ENCODE peak calls at places on chromosomes 6 and 20, in five cellular contexts. T is GM12878, Y is HepG2, M is K562, U is H1. I is an unnamed sample.

GRCh38 chr6:16486661-16487060 is 248.3 kb downstream of the GMPR start:
- DNase-seq in T (no peak), Y (no peak), M (no peak), U (no peak), I (no peak)

GRCh38 chr6:148295261-148295887 is 47.3 kb upstream of the SASH1 start:
- DNase-seq in T (no peak), Y (no peak), M (no peak), U (no peak), I (no peak)

GRCh38 chr20:56440346-56441007 is 27.9 kb upstream of the RTF2 start:
- DNase-seq in T (peak; percentile 58), Y (no peak), M (no peak), U (no peak), I (no peak)

GRCh38 chr20:50251992-50252491 is 61.4 kb downstream of the CEBPB start:
- DNase-seq in T (no peak), Y (no peak), M (no peak), U (no peak), I (no peak)

GRCh38 chr6:26258199-26258977 is 106.6 kb upstream of the BTN3A2 start:
- DNase-seq in T (no peak), Y (peak; percentile 47), M (no peak), U (no peak), I (peak; percentile 57)

GRCh38 chr6:34235605-34236422 is 859 bp upstream of the HMGA1 start:
- DNase-seq in T (no peak), Y (no peak), M (no peak), U (peak; percentile 90), I (peak; percentile 95)

GRCh38 chr6:39865011-39865888 is 69.0 kb downstream of the MOCS1 start:
- DNase-seq in T (no peak), Y (peak; percentile 74), M (peak; percentile 83), U (peak; percentile 95), I (peak; percentile 97)

GRCh38 chr6:79570802-79571367 is 33.7 kb upstream of the LCA5 start:
- DNase-seq in T (no peak), Y (peak; percentile 41), M (peak; percentile 42), U (no peak), I (no peak)

GRCh38 chr20:57953638-57954037 is 243.8 kb upstream of the PMEPA1 start:
- DNase-seq in T (no peak), Y (no peak), M (no peak), U (no peak), I (no peak)

GRCh38 chr6:157751547-157752200 is 71.4 kb upstream of the SNX9 start:
- DNase-seq in T (no peak), Y (no peak), M (no peak), U (no peak), I (no peak)

GRCh38 chr6:150806790-150807189 is 58.7 kb upstream of the MTHFD1L start:
- DNase-seq in T (no peak), Y (no peak), M (no peak), U (no peak), I (no peak)

GRCh38 chr6:170316071-170316470 is 9.5 kb downstream of the FAM120B start:
- DNase-seq in T (no peak), Y (no peak), M (no peak), U (no peak), I (no peak)

GRCh38 chr6:170313716-170314295 is 7.2 kb downstream of the FAM120B start:
- DNase-seq in T (no peak), Y (no peak), M (no peak), U (no peak), I (peak; percentile 46)

GRCh38 chr6:170314983-170315382 is 8.4 kb downstream of the FAM120B start:
- DNase-seq in T (no peak), Y (no peak), M (no peak), U (no peak), I (no peak)

GRCh38 chr6:170311696-170312095 is 5.1 kb downstream of the FAM120B start:
- DNase-seq in T (no peak), Y (no peak), M (no peak), U (no peak), I (no peak)

GRCh38 chr6:170312876-170313275 is 6.3 kb downstream of the FAM120B start:
- DNase-seq in T (no peak), Y (no peak), M (no peak), U (no peak), I (no peak)
- H3K4me1 ChIP-seq in T (no peaks in the 10 kb centered on the region), Y (peaks cover 11% of the 10 kb centered on the region), M (peaks cover 7% of the 10 kb centered on the region), U (no peaks in the 10 kb centered on the region), I (no peaks in the 10 kb centered on the region)

GRCh38 chr6:131065112-131065823 is 2.2 kb upstream of the EPB41L2 start:
- DNase-seq in T (no peak), Y (peak; percentile 88), M (no peak), U (no peak), I (no peak)
- TF ChIP-seq CREB1 in T (no peak), Y (peak; percentile 40), M (no peak), U (no peak), I (no peak)

GRCh38 chr6:75525682-75526081 is 32.1 kb upstream of the FILIP1 start:
- DNase-seq in T (no peak), Y (no peak), M (no peak), U (no peak), I (no peak)
- H3K4me1 ChIP-seq in T (no peaks in the 10 kb centered on the region), Y (peaks cover 12% of the 10 kb centered on the region), M (no peaks in the 10 kb centered on the region), U (no peaks in the 10 kb centered on the region), I (no peaks in the 10 kb centered on the region)

DNA sequence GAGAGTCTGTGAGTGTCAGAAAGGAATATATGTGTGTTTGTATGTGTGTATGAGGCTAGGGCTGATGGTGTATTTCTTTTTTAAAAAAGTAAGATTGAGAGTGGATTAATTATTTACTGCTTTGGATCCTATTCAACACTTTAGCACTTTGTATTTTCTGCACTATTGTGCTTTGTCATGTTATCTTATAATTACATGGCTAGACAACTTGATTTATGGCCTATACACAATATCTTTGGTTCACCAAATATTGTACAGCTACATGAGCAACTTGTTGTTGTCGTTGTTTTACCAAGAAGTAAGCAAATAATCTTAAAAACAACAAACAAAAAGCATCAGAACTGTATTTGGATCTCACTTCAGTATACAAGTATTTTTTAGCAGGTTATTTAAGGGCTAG is 84.6 kb upstream of the TBX18 start:
- DNase-seq in T (no peak), Y (no peak), M (no peak), U (no peak), I (no peak)
- TF ChIP-seq CREB1 in T (no peak), Y (no peak), M (no peak), U (no peak), I (no peak)

GRCh38 chr6:37005827-37006514 is 516 bp downstream of the FGD2 start:
- DNase-seq in T (no peak), Y (no peak), M (no peak), U (no peak), I (no peak)
- H3K4me1 ChIP-seq in T (peaks cover 38% of the 10 kb centered on the region), Y (no peaks in the 10 kb centered on the region), M (peaks cover 2% of the 10 kb centered on the region), U (no peaks in the 10 kb centered on the region), I (no peaks in the 10 kb centered on the region)

GRCh38 chr6:21997414-21998037 is 299.3 kb downstream of the PRL start:
- DNase-seq in T (no peak), Y (no peak), M (peak; percentile 78), U (no peak), I (no peak)

GRCh38 chr6:21994821-21995220 is 302.0 kb downstream of the PRL start:
- DNase-seq in T (no peak), Y (no peak), M (no peak), U (no peak), I (no peak)

GRCh38 chr6:21998539-21998938 is 298.3 kb downstream of the PRL start:
- DNase-seq in T (no peak), Y (no peak), M (no peak), U (no peak), I (no peak)

GRCh38 chr6:21995318-21995717 is 301.5 kb downstream of the PRL start:
- DNase-seq in T (no peak), Y (no peak), M (no peak), U (no peak), I (no peak)

DNA sequence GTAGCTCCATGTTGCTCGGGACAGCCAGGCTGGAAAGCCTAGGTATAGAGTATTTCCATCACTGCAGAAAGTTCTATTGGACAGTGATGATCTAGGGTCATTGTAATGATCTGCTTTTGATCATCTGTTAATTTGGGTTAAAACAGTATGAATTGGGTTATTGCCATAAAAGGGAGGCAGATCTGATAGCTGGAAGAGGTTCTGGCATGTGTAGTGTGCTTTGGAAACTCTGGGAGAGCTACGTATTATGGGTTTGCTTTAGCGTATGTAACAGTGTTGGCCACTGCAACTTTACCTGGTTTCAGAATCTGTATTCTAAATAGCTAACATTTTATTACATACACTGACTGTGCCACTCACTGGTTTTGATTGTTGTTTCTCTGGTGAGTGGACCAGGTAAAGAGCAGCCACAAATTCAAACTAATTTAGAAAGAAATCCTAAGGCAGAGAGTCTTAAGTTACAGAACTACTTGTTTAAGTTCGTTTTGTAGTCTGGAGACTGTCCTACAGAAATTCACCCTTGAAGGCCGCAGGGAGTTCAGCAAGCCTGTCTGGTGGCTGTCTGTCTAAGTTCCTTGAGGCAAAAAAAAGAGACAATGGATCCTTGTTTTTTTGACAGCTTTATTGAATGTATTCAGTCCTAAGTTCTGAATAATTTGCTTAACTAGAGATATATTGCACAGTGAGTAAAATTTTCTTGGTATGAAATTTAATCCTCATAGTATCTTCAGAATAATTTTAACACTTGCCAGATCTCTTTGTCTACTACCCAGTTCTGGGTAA is 300.2 kb downstream of the PRL start:
- DNase-seq in T (no peak), Y (no peak), M (no peak), U (no peak), I (no peak)
- TF ChIP-seq CREB1 in T (no peak), Y (no peak), M (no peak), U (no peak), I (no peak)

GRCh38 chr20:35772563-35773058 is 796 bp downstream of the PHF20 start:
- DNase-seq in T (no peak), Y (no peak), M (no peak), U (no peak), I (peak; percentile 16)

GRCh38 chr20:35771367-35771688 is 487 bp upstream of the PHF20 start:
- DNase-seq in T (no peak), Y (no peak), M (no peak), U (no peak), I (peak; percentile 16)

GRCh38 chr20:35771689-35772562 is at the start of gene PHF20:
- DNase-seq in T (peak; percentile 87), Y (peak; percentile 93), M (peak; percentile 97), U (peak; percentile 97), I (peak; percentile 98)

GRCh38 chr20:35776513-35777101 is 4.8 kb downstream of the PHF20 start:
- DNase-seq in T (no peak), Y (no peak), M (peak; percentile 59), U (no peak), I (no peak)

DNA sequence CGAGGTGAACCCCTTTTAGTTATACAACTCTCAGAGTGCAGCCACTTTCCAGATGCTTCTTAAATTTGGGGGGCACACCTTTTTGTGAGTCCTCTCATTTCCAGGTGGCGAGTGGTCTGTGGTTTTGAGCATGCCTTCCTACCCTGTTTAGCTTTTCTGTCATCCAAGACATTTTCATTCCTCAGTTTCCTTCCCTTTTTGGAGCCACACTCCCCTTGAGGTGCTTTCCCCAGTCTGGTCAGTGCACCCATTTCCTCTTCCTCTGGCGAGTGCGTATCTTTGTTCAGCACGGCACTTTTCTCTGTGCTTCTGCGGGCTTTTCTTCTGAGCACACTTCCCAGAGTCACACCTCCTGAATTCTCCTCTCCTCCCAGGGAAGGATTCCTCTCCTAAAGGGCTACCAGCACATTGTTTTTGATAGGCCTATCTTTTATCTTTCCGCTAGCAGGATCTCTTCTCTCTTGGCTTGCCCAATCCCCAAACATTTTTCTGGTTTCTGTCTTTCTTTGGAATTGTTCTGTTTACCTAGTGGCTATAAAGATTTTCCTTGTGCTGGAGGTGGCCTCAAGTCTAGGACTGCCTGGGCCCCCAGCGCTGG is 1.4 kb downstream of the PHF20 start:
- DNase-seq in T (peak; percentile 36), Y (no peak), M (peak; percentile 22), U (no peak), I (peak; percentile 23)
- H3K4me1 ChIP-seq in T (peaks cover 19% of the 10 kb centered on the region), Y (peaks cover 62% of the 10 kb centered on the region), M (peaks cover 50% of the 10 kb centered on the region), U (peaks cover 14% of the 10 kb centered on the region), I (peaks cover 29% of the 10 kb centered on the region)

GRCh38 chr6:41682056-41682477 is 43.8 kb downstream of the MDFI start:
- DNase-seq in T (no peak), Y (peak; percentile 86), M (peak; percentile 95), U (peak; percentile 94), I (peak; percentile 98)
- TF ChIP-seq CREB1 in T (peak; percentile 12), Y (no peak), M (no peak), U (peak; percentile 16), I (peak; percentile 22)

I was measured in GM23338.